ENCODE peak calls at places on chromosomes 3 and 15, in five cellular contexts. One of them, this sample, is unnamed. For H3K4me1, the result is how much of the 10 kb centered on the place peaks cover.

GRCh38 chr3:29239377-29239776 is 41.5 kb upstream of the RBMS3 start:
- DNase-seq in HepG2: no peak
- DNase-seq in H1: no peak
- DNase-seq in K562: no peak
- DNase-seq in ovary: no peak
- DNase-seq in this sample: no peak

GRCh38 chr15:100516592-100517489 is 11.9 kb downstream of the CERS3 start:
- DNase-seq in HepG2: no peak
- DNase-seq in H1: no peak
- DNase-seq in K562: no peak
- DNase-seq in ovary: no peak
- DNase-seq in this sample: peak

GRCh38 chr3:123078101-123078500 is 11.3 kb downstream of the PDIA5 start:
- DNase-seq in HepG2: no peak
- DNase-seq in H1: no peak
- DNase-seq in K562: no peak
- DNase-seq in ovary: no peak
- DNase-seq in this sample: no peak

GRCh38 chr3:45988804-45989203 is 6.8 kb downstream of the FYCO1 start:
- DNase-seq in HepG2: no peak
- DNase-seq in H1: no peak
- DNase-seq in K562: no peak
- DNase-seq in ovary: no peak
- DNase-seq in this sample: no peak

GRCh38 chr3:113677745-113678144 is 18.7 kb downstream of the USF3 start:
- DNase-seq in HepG2: no peak
- DNase-seq in H1: no peak
- DNase-seq in K562: no peak
- DNase-seq in ovary: no peak
- DNase-seq in this sample: no peak

GRCh38 chr15:90641581-90642463 is 75.3 kb upstream of the BLM start:
- DNase-seq in HepG2: no peak
- DNase-seq in H1: no peak
- DNase-seq in K562: no peak
- DNase-seq in ovary: no peak
- DNase-seq in this sample: no peak

GRCh38 chr3:102450976-102451375 is 16.2 kb downstream of the ZPLD1 start:
- DNase-seq in HepG2: no peak
- DNase-seq in H1: no peak
- DNase-seq in K562: no peak
- DNase-seq in ovary: no peak
- DNase-seq in this sample: no peak

GRCh38 chr3:175066617-175067415 is 207.7 kb downstream of the NAALADL2 start:
- DNase-seq in HepG2: no peak
- DNase-seq in H1: no peak
- DNase-seq in K562: no peak
- DNase-seq in ovary: no peak
- DNase-seq in this sample: no peak

GRCh38 chr3:196604548-196604947 is 34.9 kb upstream of the NRROS start:
- DNase-seq in HepG2: no peak
- DNase-seq in H1: peak
- DNase-seq in K562: no peak
- DNase-seq in ovary: no peak
- DNase-seq in this sample: no peak

GRCh38 chr15:25182736-25183445 is 228.1 kb downstream of the SNRPN start:
- DNase-seq in HepG2: no peak
- DNase-seq in H1: peak
- DNase-seq in K562: no peak
- DNase-seq in ovary: peak
- DNase-seq in this sample: peak

GRCh38 chr3:50382271-50382670 is 22.9 kb upstream of the TMEM115 start:
- DNase-seq in HepG2: no peak
- DNase-seq in H1: no peak
- DNase-seq in K562: no peak
- DNase-seq in ovary: peak
- DNase-seq in this sample: no peak

GRCh38 chr3:76673171-76673570 is 366.7 kb upstream of the ROBO2 start:
- DNase-seq in HepG2: no peak
- DNase-seq in H1: no peak
- DNase-seq in K562: no peak
- DNase-seq in ovary: no peak
- DNase-seq in this sample: no peak

GRCh38 chr3:170469151-170470062 is 50.7 kb downstream of the CLDN11 start:
- DNase-seq in HepG2: no peak
- DNase-seq in H1: peak
- DNase-seq in K562: no peak
- DNase-seq in ovary: peak
- DNase-seq in this sample: peak

GRCh38 chr3:141366285-141367037 is 1.8 kb upstream of the ZBTB38 start:
- DNase-seq in HepG2: peak
- DNase-seq in H1: no peak
- DNase-seq in K562: peak
- DNase-seq in ovary: peak
- DNase-seq in this sample: peak

GRCh38 chr15:41020829-41021228 is 67.6 kb downstream of the CHAC1 start:
- DNase-seq in HepG2: peak
- DNase-seq in H1: no peak
- DNase-seq in K562: no peak
- DNase-seq in ovary: no peak
- DNase-seq in this sample: no peak

GRCh38 chr15:67870868-67871408 is 31.1 kb upstream of the RNU6-1 start:
- DNase-seq in HepG2: no peak
- DNase-seq in H1: no peak
- DNase-seq in K562: no peak
- DNase-seq in ovary: no peak
- DNase-seq in this sample: no peak

GRCh38 chr3:150180349-150180748 is 209.7 kb upstream of the PFN2 start:
- DNase-seq in HepG2: peak
- DNase-seq in H1: no peak
- DNase-seq in K562: no peak
- DNase-seq in ovary: no peak
- DNase-seq in this sample: no peak

GRCh38 chr3:62032738-62033137 is 340.6 kb downstream of the FEZF2 start:
- DNase-seq in HepG2: no peak
- DNase-seq in H1: no peak
- DNase-seq in K562: no peak
- DNase-seq in ovary: no peak
- DNase-seq in this sample: no peak

GRCh38 chr3:187935623-187936156 is 190.4 kb upstream of the BCL6 start:
- DNase-seq in HepG2: no peak
- DNase-seq in H1: no peak
- DNase-seq in K562: no peak
- DNase-seq in ovary: no peak
- DNase-seq in this sample: no peak

GRCh38 chr3:158780795-158781590 is 20.9 kb upstream of the MFSD1 start:
- DNase-seq in HepG2: no peak
- DNase-seq in H1: no peak
- DNase-seq in K562: no peak
- DNase-seq in ovary: no peak
- DNase-seq in this sample: no peak

GRCh38 chr3:190853464-190853863 is 9.0 kb downstream of the GMNC start:
- DNase-seq in HepG2: no peak
- DNase-seq in H1: no peak
- DNase-seq in K562: no peak
- DNase-seq in ovary: no peak
- DNase-seq in this sample: no peak

GRCh38 chr15:99536422-99537033 is 29.3 kb upstream of the MEF2A start:
- DNase-seq in HepG2: no peak
- DNase-seq in H1: no peak
- DNase-seq in K562: no peak
- DNase-seq in ovary: peak
- DNase-seq in this sample: peak

GRCh38 chr3:41508063-41508696 is 308.9 kb downstream of the CTNNB1 start:
- DNase-seq in HepG2: no peak
- DNase-seq in H1: peak
- DNase-seq in K562: no peak
- DNase-seq in ovary: no peak
- DNase-seq in this sample: no peak

GRCh38 chr3:24351779-24352469 is 142.7 kb downstream of the THRB start:
- DNase-seq in HepG2: no peak
- DNase-seq in H1: no peak
- DNase-seq in K562: peak
- DNase-seq in ovary: peak
- DNase-seq in this sample: peak

GRCh38 chr3:141372656-141373055 is 4.4 kb downstream of the ZBTB38 start:
- DNase-seq in HepG2: no peak
- DNase-seq in H1: no peak
- DNase-seq in K562: no peak
- DNase-seq in ovary: no peak
- DNase-seq in this sample: no peak

GRCh38 chr3:126179825-126180476 is 435 bp downstream of the ALDH1L1 start:
- DNase-seq in HepG2: peak
- DNase-seq in H1: peak
- DNase-seq in K562: no peak
- DNase-seq in ovary: peak
- DNase-seq in this sample: peak

GRCh38 chr3:69433016-69433937 is 47.4 kb upstream of the FRMD4B start:
- DNase-seq in HepG2: no peak
- DNase-seq in H1: no peak
- DNase-seq in K562: no peak
- DNase-seq in ovary: no peak
- DNase-seq in this sample: no peak

GRCh38 chr3:72786668-72787067 is 61.6 kb downstream of the SHQ1 start:
- DNase-seq in HepG2: no peak
- DNase-seq in H1: no peak
- DNase-seq in K562: no peak
- DNase-seq in ovary: no peak
- DNase-seq in this sample: no peak

GRCh38 chr3:177567833-177568232 is 370.6 kb upstream of the TBL1XR1 start:
- DNase-seq in HepG2: no peak
- DNase-seq in H1: no peak
- DNase-seq in K562: no peak
- DNase-seq in ovary: no peak
- DNase-seq in this sample: no peak

GRCh38 chr15:29736745-29737023 is 85.6 kb downstream of the TJP1 start:
- DNase-seq in HepG2: peak
- DNase-seq in H1: no peak
- DNase-seq in K562: no peak
- DNase-seq in ovary: no peak
- DNase-seq in this sample: no peak

GRCh38 chr3:172257638-172258400 is 190.4 kb downstream of the GHSR start:
- DNase-seq in HepG2: peak
- DNase-seq in H1: no peak
- DNase-seq in K562: no peak
- DNase-seq in ovary: no peak
- DNase-seq in this sample: no peak

GRCh38 chr3:1531981-1532380 is 439.2 kb downstream of the CNTN6 start:
- DNase-seq in HepG2: no peak
- DNase-seq in H1: no peak
- DNase-seq in K562: no peak
- DNase-seq in ovary: no peak
- DNase-seq in this sample: no peak

GRCh38 chr3:41328916-41329315 is 129.6 kb downstream of the CTNNB1 start:
- DNase-seq in HepG2: no peak
- DNase-seq in H1: no peak
- DNase-seq in K562: no peak
- DNase-seq in ovary: no peak
- DNase-seq in this sample: no peak

GRCh38 chr3:181717505-181717904 is 5.8 kb downstream of the SOX2 start:
- DNase-seq in HepG2: no peak
- DNase-seq in H1: no peak
- DNase-seq in K562: no peak
- DNase-seq in ovary: no peak
- DNase-seq in this sample: no peak

GRCh38 chr3:12351145-12351544 is 62.3 kb downstream of the PPARG start:
- DNase-seq in HepG2: no peak
- DNase-seq in H1: no peak
- DNase-seq in K562: no peak
- DNase-seq in ovary: no peak
- DNase-seq in this sample: peak

GRCh38 chr15:35182841-35183479 is 97.9 kb upstream of the NANOGP8 start:
- DNase-seq in HepG2: no peak
- DNase-seq in H1: peak
- DNase-seq in K562: no peak
- DNase-seq in ovary: no peak
- DNase-seq in this sample: no peak

GRCh38 chr3:188520466-188520865 is 366.5 kb downstream of the LPP start:
- DNase-seq in HepG2: no peak
- DNase-seq in H1: no peak
- DNase-seq in K562: no peak
- DNase-seq in ovary: no peak
- DNase-seq in this sample: no peak

GRCh38 chr3:48738144-48738536 is 21.1 kb upstream of the IP6K2 start:
- DNase-seq in HepG2: no peak
- DNase-seq in H1: no peak
- DNase-seq in K562: no peak
- DNase-seq in ovary: no peak
- DNase-seq in this sample: no peak
- H3K4me1 ChIP-seq in HepG2: half or more
- H3K4me1 ChIP-seq in H1: under half
- H3K4me1 ChIP-seq in K562: under half
- H3K4me1 ChIP-seq in ovary: under half
- H3K4me1 ChIP-seq in this sample: under half

DNA sequence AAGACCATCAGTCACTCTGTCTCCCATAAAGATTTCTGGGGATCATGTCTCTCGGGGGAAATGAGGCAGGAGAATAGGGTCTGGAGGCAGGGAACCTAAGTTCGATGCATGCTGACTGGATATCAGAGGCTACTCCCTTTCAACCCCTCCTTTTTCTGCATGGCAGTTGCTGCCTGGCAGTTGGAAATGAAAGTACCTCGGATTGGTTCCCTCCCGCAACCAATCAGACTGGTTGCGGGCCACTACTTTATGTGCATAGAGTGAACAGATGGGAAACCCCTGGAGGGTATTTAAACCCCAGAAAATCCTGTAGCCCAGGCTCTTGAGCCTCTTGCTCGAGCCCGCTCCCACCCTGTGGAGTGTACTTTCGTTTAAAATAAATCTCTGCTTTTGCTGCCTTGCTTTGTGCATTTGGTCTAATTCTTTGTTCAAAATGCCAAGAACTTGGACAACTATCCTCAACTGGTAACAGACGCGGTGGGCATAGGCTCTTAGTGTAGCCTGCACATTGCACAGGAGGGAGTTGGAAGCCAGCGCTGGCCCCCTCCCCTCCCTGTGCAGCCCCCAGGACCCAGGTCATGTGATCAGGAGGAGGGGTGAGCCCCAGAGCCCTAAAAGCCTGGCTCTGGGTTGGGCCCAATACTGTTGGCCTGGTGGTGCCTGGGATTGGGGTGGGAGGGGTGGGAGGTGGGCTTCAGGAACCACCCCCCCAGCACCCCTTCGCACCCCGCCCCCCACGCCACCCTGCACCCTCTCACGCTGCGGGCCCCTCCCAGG is 26.9 kb downstream of the RHCG start:
- DNase-seq in HepG2: no peak
- DNase-seq in H1: no peak
- DNase-seq in K562: no peak
- DNase-seq in ovary: no peak
- DNase-seq in this sample: no peak
- H3K4me3 ChIP-seq in HepG2: no peak
- H3K4me3 ChIP-seq in H1: no peak
- H3K4me3 ChIP-seq in K562: no peak
- H3K4me3 ChIP-seq in ovary: no peak
- H3K4me3 ChIP-seq in this sample: peak

GRCh38 chr3:28013864-28014473 is 227.4 kb upstream of the CMC1 start:
- DNase-seq in HepG2: no peak
- DNase-seq in H1: no peak
- DNase-seq in K562: no peak
- DNase-seq in ovary: no peak
- DNase-seq in this sample: no peak
- TF ChIP-seq EP300 in HepG2: no peak
- TF ChIP-seq EP300 in H1: no peak
- TF ChIP-seq EP300 in K562: no peak
- TF ChIP-seq EP300 in ovary: no peak
- TF ChIP-seq EP300 in this sample: no peak

GRCh38 chr3:128488995-128489859 is 3.8 kb downstream of the GATA2 start:
- DNase-seq in HepG2: peak
- DNase-seq in H1: peak
- DNase-seq in K562: peak
- DNase-seq in ovary: peak
- DNase-seq in this sample: peak
- H3K4me1 ChIP-seq in HepG2: under half
- H3K4me1 ChIP-seq in H1: half or more
- H3K4me1 ChIP-seq in K562: under half
- H3K4me1 ChIP-seq in ovary: under half
- H3K4me1 ChIP-seq in this sample: half or more

This sample was measured in sigmoid colon.